ENCODE peak calls at places on chromosomes 2 and 18, in ten cellular contexts. One of them, this sample, is unnamed.

GRCh38 chr2:75705921-75706320 is 4.8 kb downstream of the GCFC2 start:
- DNase-seq in RKO: no peak
- DNase-seq in NCI-H2081: no peak
- DNase-seq in iris pigment epithelial cell: peak
- DNase-seq in A172: no peak
- DNase-seq in effector memory CD4-positive, alpha-beta T cell: no peak
- DNase-seq in choroid plexus epithelial cell: peak
- DNase-seq in GM13976: no peak
- DNase-seq in Kasumi-1: peak
- DNase-seq in astrocyte of the cerebellum: no peak
- DNase-seq in this sample: no peak

GRCh38 chr18:54720590-54720989 is 107.7 kb upstream of the RAB27B start:
- DNase-seq in iris pigment epithelial cell: peak
- DNase-seq in GM13976: no peak
- DNase-seq in astrocyte of the cerebellum: no peak
- DNase-seq in NCI-H2081: no peak
- DNase-seq in Kasumi-1: no peak
- DNase-seq in RKO: no peak
- DNase-seq in choroid plexus epithelial cell: peak
- DNase-seq in effector memory CD4-positive, alpha-beta T cell: no peak
- DNase-seq in A172: no peak
- DNase-seq in this sample: no peak

GRCh38 chr2:196088209-196088608 is 19.6 kb upstream of the DNAH7 start:
- DNase-seq in RKO: no peak
- DNase-seq in astrocyte of the cerebellum: no peak
- DNase-seq in GM13976: no peak
- DNase-seq in choroid plexus epithelial cell: peak
- DNase-seq in Kasumi-1: peak
- DNase-seq in iris pigment epithelial cell: peak
- DNase-seq in A172: no peak
- DNase-seq in NCI-H2081: no peak
- DNase-seq in effector memory CD4-positive, alpha-beta T cell: no peak
- DNase-seq in this sample: no peak

GRCh38 chr2:23183733-23184132 is 201.2 kb upstream of the KLHL29 start:
- DNase-seq in effector memory CD4-positive, alpha-beta T cell: no peak
- DNase-seq in astrocyte of the cerebellum: no peak
- DNase-seq in choroid plexus epithelial cell: no peak
- DNase-seq in RKO: no peak
- DNase-seq in GM13976: no peak
- DNase-seq in Kasumi-1: no peak
- DNase-seq in A172: no peak
- DNase-seq in NCI-H2081: no peak
- DNase-seq in iris pigment epithelial cell: no peak
- DNase-seq in this sample: no peak

GRCh38 chr2:48187503-48187902 is 281.2 kb upstream of the FBXO11 start:
- DNase-seq in choroid plexus epithelial cell: no peak
- DNase-seq in GM13976: no peak
- DNase-seq in Kasumi-1: no peak
- DNase-seq in iris pigment epithelial cell: no peak
- DNase-seq in effector memory CD4-positive, alpha-beta T cell: no peak
- DNase-seq in NCI-H2081: no peak
- DNase-seq in A172: no peak
- DNase-seq in astrocyte of the cerebellum: no peak
- DNase-seq in RKO: no peak
- DNase-seq in this sample: no peak

GRCh38 chr2:150410809-150411208 is 76.7 kb downstream of the RND3 start:
- DNase-seq in NCI-H2081: no peak
- DNase-seq in A172: peak
- DNase-seq in iris pigment epithelial cell: peak
- DNase-seq in RKO: no peak
- DNase-seq in effector memory CD4-positive, alpha-beta T cell: no peak
- DNase-seq in GM13976: no peak
- DNase-seq in choroid plexus epithelial cell: peak
- DNase-seq in Kasumi-1: no peak
- DNase-seq in astrocyte of the cerebellum: peak
- DNase-seq in this sample: no peak

GRCh38 chr18:323253-323622 is 55.4 kb upstream of the THOC1 start:
- DNase-seq in iris pigment epithelial cell: peak
- DNase-seq in NCI-H2081: no peak
- DNase-seq in effector memory CD4-positive, alpha-beta T cell: no peak
- DNase-seq in RKO: peak
- DNase-seq in A172: peak
- DNase-seq in astrocyte of the cerebellum: no peak
- DNase-seq in choroid plexus epithelial cell: peak
- DNase-seq in GM13976: no peak
- DNase-seq in Kasumi-1: no peak
- DNase-seq in this sample: no peak

GRCh38 chr18:63963610-63964256 is 6.1 kb upstream of the SERPINB8 start:
- DNase-seq in astrocyte of the cerebellum: peak
- DNase-seq in Kasumi-1: peak
- DNase-seq in NCI-H2081: peak
- DNase-seq in effector memory CD4-positive, alpha-beta T cell: no peak
- DNase-seq in GM13976: no peak
- DNase-seq in iris pigment epithelial cell: peak
- DNase-seq in choroid plexus epithelial cell: peak
- DNase-seq in RKO: peak
- DNase-seq in A172: peak
- DNase-seq in this sample: no peak

GRCh38 chr2:172962824-172963223 is 112.8 kb upstream of the MAP3K20 start:
- DNase-seq in iris pigment epithelial cell: peak
- DNase-seq in choroid plexus epithelial cell: peak
- DNase-seq in RKO: peak
- DNase-seq in GM13976: no peak
- DNase-seq in A172: peak
- DNase-seq in effector memory CD4-positive, alpha-beta T cell: no peak
- DNase-seq in NCI-H2081: no peak
- DNase-seq in astrocyte of the cerebellum: no peak
- DNase-seq in Kasumi-1: peak
- DNase-seq in this sample: no peak

GRCh38 chr2:83990601-83991000 is 468.5 kb downstream of the SUCLG1 start:
- DNase-seq in effector memory CD4-positive, alpha-beta T cell: no peak
- DNase-seq in A172: no peak
- DNase-seq in Kasumi-1: no peak
- DNase-seq in GM13976: no peak
- DNase-seq in choroid plexus epithelial cell: no peak
- DNase-seq in NCI-H2081: no peak
- DNase-seq in RKO: no peak
- DNase-seq in iris pigment epithelial cell: no peak
- DNase-seq in astrocyte of the cerebellum: no peak
- DNase-seq in this sample: no peak

GRCh38 chr2:1496394-1496821 is 83.1 kb downstream of the TPO start:
- DNase-seq in GM13976: no peak
- DNase-seq in Kasumi-1: no peak
- DNase-seq in effector memory CD4-positive, alpha-beta T cell: no peak
- DNase-seq in iris pigment epithelial cell: no peak
- DNase-seq in choroid plexus epithelial cell: no peak
- DNase-seq in RKO: no peak
- DNase-seq in astrocyte of the cerebellum: no peak
- DNase-seq in NCI-H2081: no peak
- DNase-seq in A172: no peak
- DNase-seq in this sample: no peak

GRCh38 chr2:45483997-45484396 is 127.1 kb downstream of the SRBD1 start:
- DNase-seq in choroid plexus epithelial cell: peak
- DNase-seq in A172: no peak
- DNase-seq in astrocyte of the cerebellum: no peak
- DNase-seq in GM13976: no peak
- DNase-seq in RKO: peak
- DNase-seq in NCI-H2081: no peak
- DNase-seq in Kasumi-1: peak
- DNase-seq in effector memory CD4-positive, alpha-beta T cell: no peak
- DNase-seq in iris pigment epithelial cell: no peak
- DNase-seq in this sample: no peak

GRCh38 chr2:171319164-171319810 is 114.5 kb downstream of the METTL8 start:
- DNase-seq in iris pigment epithelial cell: peak
- DNase-seq in astrocyte of the cerebellum: no peak
- DNase-seq in GM13976: peak
- DNase-seq in A172: peak
- DNase-seq in effector memory CD4-positive, alpha-beta T cell: peak
- DNase-seq in choroid plexus epithelial cell: peak
- DNase-seq in Kasumi-1: no peak
- DNase-seq in RKO: no peak
- DNase-seq in NCI-H2081: no peak
- DNase-seq in this sample: no peak

GRCh38 chr2:177241771-177242135 is 22.8 kb downstream of the NFE2L2 start:
- DNase-seq in iris pigment epithelial cell: peak
- DNase-seq in effector memory CD4-positive, alpha-beta T cell: no peak
- DNase-seq in choroid plexus epithelial cell: peak
- DNase-seq in Kasumi-1: no peak
- DNase-seq in GM13976: no peak
- DNase-seq in A172: no peak
- DNase-seq in astrocyte of the cerebellum: no peak
- DNase-seq in RKO: no peak
- DNase-seq in NCI-H2081: no peak
- DNase-seq in this sample: no peak

GRCh38 chr2:221467610-221468009 is 104.5 kb downstream of the EPHA4 start:
- DNase-seq in effector memory CD4-positive, alpha-beta T cell: no peak
- DNase-seq in NCI-H2081: no peak
- DNase-seq in astrocyte of the cerebellum: peak
- DNase-seq in choroid plexus epithelial cell: peak
- DNase-seq in Kasumi-1: no peak
- DNase-seq in GM13976: no peak
- DNase-seq in RKO: no peak
- DNase-seq in A172: no peak
- DNase-seq in iris pigment epithelial cell: peak
- DNase-seq in this sample: no peak

GRCh38 chr18:61531182-61531581 is 198.0 kb downstream of the CDH20 start:
- DNase-seq in iris pigment epithelial cell: no peak
- DNase-seq in effector memory CD4-positive, alpha-beta T cell: no peak
- DNase-seq in A172: no peak
- DNase-seq in NCI-H2081: peak
- DNase-seq in RKO: no peak
- DNase-seq in choroid plexus epithelial cell: no peak
- DNase-seq in Kasumi-1: no peak
- DNase-seq in astrocyte of the cerebellum: no peak
- DNase-seq in GM13976: no peak
- DNase-seq in this sample: no peak

GRCh38 chr18:46750626-46751025 is 6.2 kb downstream of the ST8SIA5 start:
- DNase-seq in NCI-H2081: no peak
- DNase-seq in RKO: no peak
- DNase-seq in GM13976: no peak
- DNase-seq in Kasumi-1: no peak
- DNase-seq in iris pigment epithelial cell: no peak
- DNase-seq in choroid plexus epithelial cell: no peak
- DNase-seq in astrocyte of the cerebellum: no peak
- DNase-seq in effector memory CD4-positive, alpha-beta T cell: no peak
- DNase-seq in A172: no peak
- DNase-seq in this sample: no peak